ENCODE peak calls at places on chromosomes 5 and 9, in six cellular contexts. One of them, this sample, is unnamed.

GRCh38 chr5:176519810-176520720 is 17.1 kb downstream of the RNF44 start:
- DNase-seq in psoas muscle: no peak
- DNase-seq in fibroblast of pulmonary artery: no peak
- DNase-seq in CD4-positive, alpha-beta memory T cell: no peak
- DNase-seq in Panc1: no peak
- DNase-seq in colonic mucosa: no peak
- DNase-seq in this sample: no peak

GRCh38 chr9:84230355-84231136 is 110.0 kb downstream of the SLC28A3 start:
- DNase-seq in psoas muscle: no peak
- DNase-seq in fibroblast of pulmonary artery: peak
- DNase-seq in CD4-positive, alpha-beta memory T cell: no peak
- DNase-seq in Panc1: no peak
- DNase-seq in colonic mucosa: no peak
- DNase-seq in this sample: peak

GRCh38 chr5:179455320-179455719 is 95.0 kb upstream of the RUFY1 start:
- DNase-seq in psoas muscle: no peak
- DNase-seq in fibroblast of pulmonary artery: no peak
- DNase-seq in CD4-positive, alpha-beta memory T cell: no peak
- DNase-seq in Panc1: no peak
- DNase-seq in colonic mucosa: no peak
- DNase-seq in this sample: no peak

GRCh38 chr9:133770076-133770777 is 32.1 kb upstream of the SARDH start:
- DNase-seq in psoas muscle: peak
- DNase-seq in fibroblast of pulmonary artery: no peak
- DNase-seq in CD4-positive, alpha-beta memory T cell: no peak
- DNase-seq in Panc1: no peak
- DNase-seq in colonic mucosa: peak
- DNase-seq in this sample: no peak

GRCh38 chr5:82405166-82405565 is 127.0 kb upstream of the RPS23 start:
- DNase-seq in psoas muscle: no peak
- DNase-seq in fibroblast of pulmonary artery: peak
- DNase-seq in CD4-positive, alpha-beta memory T cell: no peak
- DNase-seq in Panc1: no peak
- DNase-seq in colonic mucosa: no peak
- DNase-seq in this sample: no peak

GRCh38 chr9:81390802-81391456 is 298.4 kb downstream of the TLE1 start:
- DNase-seq in psoas muscle: no peak
- DNase-seq in fibroblast of pulmonary artery: no peak
- DNase-seq in CD4-positive, alpha-beta memory T cell: no peak
- DNase-seq in Panc1: no peak
- DNase-seq in colonic mucosa: no peak
- DNase-seq in this sample: no peak

GRCh38 chr9:138038244-138038671 is 160.7 kb downstream of the CACNA1B start:
- DNase-seq in psoas muscle: no peak
- DNase-seq in fibroblast of pulmonary artery: no peak
- DNase-seq in CD4-positive, alpha-beta memory T cell: no peak
- DNase-seq in Panc1: no peak
- DNase-seq in colonic mucosa: peak
- DNase-seq in this sample: no peak

GRCh38 chr9:88041447-88041846 is 67.1 kb upstream of the CDK20 start:
- DNase-seq in psoas muscle: no peak
- DNase-seq in fibroblast of pulmonary artery: peak
- DNase-seq in CD4-positive, alpha-beta memory T cell: no peak
- DNase-seq in Panc1: no peak
- DNase-seq in colonic mucosa: no peak
- DNase-seq in this sample: no peak

GRCh38 chr9:134181648-134182034 is 17.3 kb upstream of the RNU6ATAC start:
- DNase-seq in psoas muscle: no peak
- DNase-seq in fibroblast of pulmonary artery: no peak
- DNase-seq in CD4-positive, alpha-beta memory T cell: no peak
- DNase-seq in Panc1: no peak
- DNase-seq in colonic mucosa: no peak
- DNase-seq in this sample: no peak

DNA sequence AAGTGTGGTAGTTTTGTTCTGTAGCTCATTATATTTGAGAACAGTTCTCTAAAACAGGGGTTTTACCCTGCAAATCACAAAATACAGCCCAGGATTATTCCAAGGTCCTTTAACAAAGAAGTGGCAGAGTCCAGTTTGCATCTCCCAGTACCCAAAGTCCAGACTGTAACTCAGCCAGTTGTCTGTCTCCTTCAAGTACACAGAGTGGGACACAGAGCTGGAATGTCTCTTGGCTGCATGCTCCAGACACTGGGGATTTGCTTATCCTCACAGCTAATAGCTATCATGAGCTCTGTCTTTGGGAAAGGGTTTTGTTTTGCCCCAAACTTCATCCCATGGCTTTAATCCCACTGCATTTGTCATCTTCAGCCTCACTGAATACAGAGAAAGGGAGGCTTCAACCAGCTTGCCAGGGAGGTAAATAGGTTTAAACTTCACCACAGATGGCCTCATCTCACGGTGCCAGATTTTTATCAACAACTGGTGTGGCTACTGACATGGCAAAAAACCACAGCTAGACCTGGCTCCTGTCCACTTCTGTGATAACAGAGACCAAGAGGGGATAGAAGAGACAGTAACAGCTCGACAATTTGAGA is 412.2 kb upstream of the SLC24A2 start:
- DNase-seq in psoas muscle: no peak
- DNase-seq in fibroblast of pulmonary artery: no peak
- DNase-seq in CD4-positive, alpha-beta memory T cell: no peak
- DNase-seq in Panc1: no peak
- DNase-seq in colonic mucosa: no peak
- DNase-seq in this sample: peak
- H3K4me3 ChIP-seq in psoas muscle: no peak
- H3K4me3 ChIP-seq in fibroblast of pulmonary artery: no peak
- H3K4me3 ChIP-seq in CD4-positive, alpha-beta memory T cell: no peak
- H3K4me3 ChIP-seq in Panc1: no peak
- H3K4me3 ChIP-seq in colonic mucosa: no peak
- H3K4me3 ChIP-seq in this sample: no peak

GRCh38 chr9:101434990-101435389 is 584 bp downstream of the ALDOB start:
- DNase-seq in psoas muscle: no peak
- DNase-seq in fibroblast of pulmonary artery: no peak
- DNase-seq in CD4-positive, alpha-beta memory T cell: no peak
- DNase-seq in Panc1: no peak
- DNase-seq in colonic mucosa: no peak
- DNase-seq in this sample: no peak
- H3K4me3 ChIP-seq in psoas muscle: no peak
- H3K4me3 ChIP-seq in fibroblast of pulmonary artery: no peak
- H3K4me3 ChIP-seq in CD4-positive, alpha-beta memory T cell: no peak
- H3K4me3 ChIP-seq in Panc1: no peak
- H3K4me3 ChIP-seq in colonic mucosa: no peak
- H3K4me3 ChIP-seq in this sample: no peak

DNA sequence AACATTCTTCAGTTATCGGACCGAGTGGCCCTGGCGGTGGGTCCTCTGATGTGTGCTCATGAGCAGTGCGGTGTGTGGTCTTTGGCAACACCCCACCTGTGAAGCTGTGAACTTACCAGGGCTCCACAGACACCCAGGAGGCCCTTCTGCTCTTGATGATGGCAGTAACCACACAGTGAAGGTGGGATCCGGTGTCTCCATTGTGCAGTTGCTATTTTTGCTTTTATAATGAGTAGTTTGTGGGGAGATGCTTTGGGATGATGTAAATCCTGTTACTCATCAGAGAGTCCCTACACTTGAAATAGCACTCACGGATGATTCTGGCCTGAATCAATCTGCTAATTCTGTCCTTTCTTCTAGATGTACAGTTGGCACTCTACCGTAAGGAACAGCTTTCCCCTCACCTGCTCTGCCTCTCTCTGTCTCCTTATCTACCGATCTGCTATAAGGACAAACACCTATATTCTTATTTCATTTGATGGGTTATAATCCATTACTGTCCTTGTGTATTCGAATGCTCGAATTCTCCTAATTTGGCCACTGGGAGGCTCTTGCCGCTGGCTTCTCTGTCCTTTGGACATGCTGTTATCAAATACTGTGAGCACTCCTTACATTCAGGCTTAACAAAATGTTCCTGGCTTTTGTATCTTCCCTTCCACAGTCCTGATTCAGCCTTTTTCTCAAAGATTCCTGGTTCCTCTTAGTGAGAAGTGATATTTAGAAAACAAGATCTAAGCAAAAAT is 20.2 kb downstream of the ATPSCKMT start:
- DNase-seq in psoas muscle: no peak
- DNase-seq in fibroblast of pulmonary artery: peak
- DNase-seq in CD4-positive, alpha-beta memory T cell: no peak
- DNase-seq in Panc1: no peak
- DNase-seq in colonic mucosa: no peak
- DNase-seq in this sample: peak
- H3K4me3 ChIP-seq in psoas muscle: no peak
- H3K4me3 ChIP-seq in fibroblast of pulmonary artery: no peak
- H3K4me3 ChIP-seq in CD4-positive, alpha-beta memory T cell: no peak
- H3K4me3 ChIP-seq in Panc1: no peak
- H3K4me3 ChIP-seq in colonic mucosa: no peak
- H3K4me3 ChIP-seq in this sample: no peak

DNA sequence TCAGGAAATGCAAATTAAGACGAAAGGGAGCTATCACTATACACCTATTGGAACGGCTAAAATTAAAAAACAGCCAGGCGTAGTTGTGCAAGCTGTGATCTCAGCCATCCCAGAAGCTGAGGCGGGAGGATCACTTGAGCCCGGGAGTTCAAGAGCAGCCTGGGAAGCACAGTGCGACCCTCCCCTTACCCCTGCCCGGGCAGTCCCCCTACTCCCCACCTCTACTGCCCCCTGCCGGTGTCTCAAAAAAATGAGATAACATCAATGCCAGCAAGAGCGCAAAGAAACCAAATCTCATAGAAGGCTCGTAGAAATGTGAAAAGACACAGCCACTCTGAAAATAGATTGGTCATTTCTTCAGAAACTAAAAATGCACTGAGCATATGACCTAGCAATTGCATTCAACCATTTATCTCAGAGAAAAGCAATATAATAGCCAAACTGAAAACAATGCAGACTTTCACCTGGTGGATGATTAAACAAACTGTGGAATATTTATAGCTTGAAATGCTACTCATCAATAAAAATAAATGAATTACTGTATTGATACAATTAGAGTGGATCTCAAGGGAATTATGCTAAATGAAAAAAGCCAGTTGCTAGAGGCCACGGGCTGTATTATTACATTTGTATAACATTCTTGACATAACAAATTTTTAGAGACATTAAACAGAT is 20.6 kb downstream of the OR2V2 start:
- DNase-seq in psoas muscle: no peak
- DNase-seq in fibroblast of pulmonary artery: no peak
- DNase-seq in CD4-positive, alpha-beta memory T cell: no peak
- DNase-seq in Panc1: no peak
- DNase-seq in colonic mucosa: peak
- DNase-seq in this sample: no peak
- H3K4me3 ChIP-seq in psoas muscle: no peak
- H3K4me3 ChIP-seq in fibroblast of pulmonary artery: no peak
- H3K4me3 ChIP-seq in CD4-positive, alpha-beta memory T cell: no peak
- H3K4me3 ChIP-seq in Panc1: peak
- H3K4me3 ChIP-seq in colonic mucosa: no peak
- H3K4me3 ChIP-seq in this sample: no peak

GRCh38 chr5:159098285-159099048 is 1.2 kb downstream of the EBF1 start:
- DNase-seq in psoas muscle: no peak
- DNase-seq in fibroblast of pulmonary artery: no peak
- DNase-seq in CD4-positive, alpha-beta memory T cell: no peak
- DNase-seq in Panc1: no peak
- DNase-seq in colonic mucosa: no peak
- DNase-seq in this sample: no peak

GRCh38 chr5:159101689-159102088 is 2.0 kb upstream of the EBF1 start:
- DNase-seq in psoas muscle: no peak
- DNase-seq in fibroblast of pulmonary artery: no peak
- DNase-seq in CD4-positive, alpha-beta memory T cell: no peak
- DNase-seq in Panc1: no peak
- DNase-seq in colonic mucosa: no peak
- DNase-seq in this sample: no peak

GRCh38 chr5:159099049-159099760 is 511 bp downstream of the EBF1 start:
- DNase-seq in psoas muscle: peak
- DNase-seq in fibroblast of pulmonary artery: peak
- DNase-seq in CD4-positive, alpha-beta memory T cell: peak
- DNase-seq in Panc1: no peak
- DNase-seq in colonic mucosa: peak
- DNase-seq in this sample: no peak

GRCh38 chr5:159100928-159101646 is 1.4 kb upstream of the EBF1 start:
- DNase-seq in psoas muscle: no peak
- DNase-seq in fibroblast of pulmonary artery: no peak
- DNase-seq in CD4-positive, alpha-beta memory T cell: no peak
- DNase-seq in Panc1: no peak
- DNase-seq in colonic mucosa: no peak
- DNase-seq in this sample: no peak

DNA sequence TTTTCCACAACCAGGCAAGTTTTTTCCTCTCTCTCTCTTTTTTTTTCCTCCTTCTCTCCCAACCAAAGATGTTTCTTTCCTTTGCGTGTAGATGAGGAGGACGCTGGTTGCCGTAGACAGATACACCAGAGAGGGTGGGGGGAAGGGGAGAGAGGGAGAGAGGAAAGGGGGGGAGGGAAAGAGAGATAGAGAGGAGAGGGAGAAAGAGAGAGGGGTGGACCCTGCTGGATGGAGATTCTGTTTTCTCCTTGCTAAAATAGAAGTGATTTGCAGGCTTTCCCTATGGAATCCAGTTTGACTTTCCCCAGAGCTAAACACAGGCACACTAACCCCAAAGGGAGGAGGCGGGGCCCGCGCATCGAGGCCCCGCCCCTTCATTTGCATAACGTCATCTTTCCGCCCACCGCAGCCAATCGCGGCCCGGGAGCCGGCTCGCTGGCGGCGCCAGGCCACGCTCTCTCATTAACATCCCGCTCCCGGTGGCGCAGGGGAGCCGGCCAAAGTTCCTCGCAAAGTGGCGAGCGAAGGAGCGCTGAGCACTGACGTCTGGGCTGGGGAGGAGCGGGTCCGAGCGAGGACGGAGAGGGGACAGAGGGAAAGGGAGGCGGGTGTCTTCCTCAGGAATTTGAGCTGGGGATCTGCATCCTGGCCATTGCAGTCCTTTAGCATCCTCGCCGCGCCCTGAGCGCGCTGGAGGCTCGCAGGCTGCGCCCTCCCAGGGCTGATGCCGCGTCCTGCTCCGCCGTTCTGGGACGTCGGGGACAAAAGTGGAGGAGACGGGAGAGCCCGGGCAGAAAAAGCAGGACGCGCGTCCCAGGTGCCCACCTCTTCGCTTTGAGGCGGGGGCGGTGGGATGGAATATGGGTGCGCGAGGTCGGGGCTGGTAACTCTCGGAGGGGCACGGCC is 559 bp upstream of the EBF1 start:
- DNase-seq in psoas muscle: peak
- DNase-seq in fibroblast of pulmonary artery: peak
- DNase-seq in CD4-positive, alpha-beta memory T cell: peak
- DNase-seq in Panc1: peak
- DNase-seq in colonic mucosa: peak
- DNase-seq in this sample: peak
- H3K4me3 ChIP-seq in psoas muscle: peak
- H3K4me3 ChIP-seq in fibroblast of pulmonary artery: peak
- H3K4me3 ChIP-seq in CD4-positive, alpha-beta memory T cell: peak
- H3K4me3 ChIP-seq in Panc1: peak
- H3K4me3 ChIP-seq in colonic mucosa: peak
- H3K4me3 ChIP-seq in this sample: peak

DNA sequence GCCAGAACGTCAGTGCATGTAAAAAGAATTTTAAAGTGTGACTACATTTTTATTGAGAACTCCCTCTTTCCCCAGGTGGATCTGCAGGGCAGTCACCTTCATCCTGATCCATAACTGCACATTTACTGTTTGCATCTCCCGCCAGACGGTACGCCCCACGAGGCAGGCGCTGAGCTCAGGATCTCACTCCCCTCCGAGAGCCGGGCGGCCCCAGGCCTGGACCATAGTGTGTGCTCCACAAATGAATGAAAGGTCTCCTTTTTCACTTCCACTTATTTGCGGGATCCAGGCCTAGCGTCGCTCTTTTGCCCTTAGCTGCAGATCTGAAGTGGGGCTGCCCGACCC is 378 bp downstream of the DROSHA start:
- DNase-seq in psoas muscle: peak
- DNase-seq in fibroblast of pulmonary artery: peak
- DNase-seq in CD4-positive, alpha-beta memory T cell: no peak
- DNase-seq in Panc1: no peak
- DNase-seq in colonic mucosa: peak
- DNase-seq in this sample: no peak
- H3K4me3 ChIP-seq in psoas muscle: peak
- H3K4me3 ChIP-seq in fibroblast of pulmonary artery: peak
- H3K4me3 ChIP-seq in CD4-positive, alpha-beta memory T cell: peak
- H3K4me3 ChIP-seq in Panc1: peak
- H3K4me3 ChIP-seq in colonic mucosa: peak
- H3K4me3 ChIP-seq in this sample: peak